ENCODE peak calls at places on chromosomes 3 and 15, in six cellular contexts. M, H, C, N, D and F are unnamed samples.

GRCh38 chr3:14565791-14566588 is 25.8 kb upstream of the GRIP2 start:
- DNase-seq in C (peak; percentile 50), N (no peak), H (no peak), M (no peak), D (no peak), F (peak; percentile 19)

GRCh38 chr3:13588221-13588701 is 39.3 kb downstream of the FBLN2 start:
- DNase-seq in D (no peak), N (no peak), H (peak; percentile 56), C (no peak), M (no peak), F (no peak)

GRCh38 chr15:63939531-63940130 is 105.9 kb upstream of the HERC1 start:
- DNase-seq in N (no peak), D (no peak), H (peak; percentile 74), C (peak; percentile 89), M (no peak), F (no peak)

GRCh38 chr15:101370330-101371024 is 75.4 kb upstream of the SNRPA1 start:
- DNase-seq in D (no peak), M (no peak), C (no peak), N (no peak), H (no peak), F (no peak)

GRCh38 chr15:68040144-68040543 is 14.0 kb upstream of the PIAS1 start:
- DNase-seq in M (no peak), C (no peak), N (no peak), D (no peak), H (no peak), F (no peak)

GRCh38 chr3:187811580-187812250 is 66.4 kb upstream of the BCL6 start:
- DNase-seq in H (no peak), C (peak; percentile 66), N (no peak), D (no peak), M (no peak), F (no peak)

GRCh38 chr3:125440970-125441369 is 65.8 kb upstream of the ZNF148 start:
- DNase-seq in M (no peak), N (no peak), D (no peak), C (no peak), H (no peak), F (no peak)

GRCh38 chr3:102662223-102662622 is 227.4 kb downstream of the ZPLD1 start:
- DNase-seq in D (no peak), M (no peak), H (no peak), C (no peak), N (no peak), F (no peak)

GRCh38 chr3:31364711-31365110 is 168.0 kb upstream of the STT3B start:
- DNase-seq in N (no peak), H (no peak), C (peak; percentile 62), D (no peak), M (no peak), F (no peak)

GRCh38 chr3:160755776-160756304 is at the start of gene PPM1L:
- DNase-seq in D (peak; percentile 52), H (peak; percentile 77), C (peak; percentile 40), N (peak; percentile 51), M (peak; percentile 49), F (peak; percentile 33)

GRCh38 chr3:178802993-178803693 is 266.9 kb downstream of the KCNMB2 start:
- DNase-seq in H (no peak), D (no peak), N (no peak), M (no peak), C (no peak), F (no peak)

GRCh38 chr3:196140224-196140623 is 58.3 kb upstream of the TFRC start:
- DNase-seq in C (no peak), D (no peak), H (no peak), M (no peak), N (no peak), F (no peak)

GRCh38 chr3:127158614-127159221 is 34.2 kb upstream of the PRR23E start:
- DNase-seq in D (peak; percentile 73), C (peak; percentile 31), M (peak; percentile 32), N (no peak), H (no peak), F (no peak)

GRCh38 chr15:66429117-66429516 is 42.4 kb downstream of the MAP2K1 start:
- DNase-seq in D (no peak), H (peak; percentile 51), C (no peak), N (no peak), M (no peak), F (no peak)